ENCODE peak calls at places on chromosomes 5 and 9, in nine cellular contexts. L, D, W, B, H, N, A, U and J are unnamed samples.

GRCh38 chr5:123035320-123035949 is 1.1 kb downstream of the PPIC start:
- DNase-seq in N (peak), H (peak), W (peak), D (peak), U (peak), A (peak), B (peak), L (peak), J (peak)

GRCh38 chr9:113895526-113895925 is 19.4 kb downstream of the ZNF618 start:
- DNase-seq in H (no peak), B (no peak), A (no peak), W (peak), U (no peak), L (no peak), D (no peak), N (no peak), J (peak)

GRCh38 chr9:116007824-116008223 is 145.8 kb upstream of the PAPPA start:
- DNase-seq in B (no peak), L (no peak), N (no peak), D (no peak), W (no peak), H (no peak), A (no peak), U (no peak), J (no peak)

GRCh38 chr9:134896834-134897583 is 16.4 kb downstream of the FCN2 start:
- DNase-seq in U (no peak), D (no peak), B (no peak), L (no peak), N (no peak), W (no peak), H (no peak), A (peak), J (no peak)

GRCh38 chr5:150345716-150346115 is 11.8 kb upstream of the TCOF1 start:
- DNase-seq in H (no peak), N (no peak), B (peak), L (no peak), A (no peak), W (no peak), U (no peak), D (no peak), J (no peak)

GRCh38 chr5:38445374-38446028 is 110.9 kb downstream of the LIFR start:
- DNase-seq in L (no peak), A (no peak), H (no peak), D (no peak), N (peak), W (peak), U (no peak), B (no peak), J (no peak)

GRCh38 chr5:155260798-155261197 is 247.2 kb downstream of the KIF4B start:
- DNase-seq in A (no peak), B (peak), H (no peak), W (no peak), U (peak), N (no peak), L (peak), D (no peak), J (no peak)

GRCh38 chr5:157924931-157925729 is 66.2 kb upstream of the CLINT1 start:
- DNase-seq in L (no peak), H (no peak), D (no peak), W (peak), U (no peak), N (no peak), A (no peak), B (no peak), J (no peak)

GRCh38 chr5:54270326-54270725 is 40.0 kb downstream of the ARL15 start:
- DNase-seq in U (no peak), D (no peak), L (no peak), W (no peak), H (no peak), A (no peak), B (no peak), N (no peak), J (no peak)

GRCh38 chr5:137837741-137838389 is 29.8 kb upstream of the MYOT start:
- DNase-seq in U (no peak), D (no peak), A (no peak), H (no peak), L (no peak), N (no peak), B (no peak), W (no peak), J (no peak)

GRCh38 chr5:1405539-1406530 is 39.4 kb downstream of the SLC6A3 start:
- DNase-seq in L (no peak), B (no peak), U (no peak), W (no peak), H (no peak), A (no peak), N (no peak), D (no peak), J (no peak)

GRCh38 chr5:170362102-170362501 is 27.1 kb downstream of the KCNMB1 start:
- DNase-seq in U (no peak), L (no peak), B (no peak), A (no peak), W (no peak), N (peak), H (no peak), D (no peak), J (no peak)

GRCh38 chr5:10420468-10420867 is 21.2 kb upstream of the ROPN1L start:
- DNase-seq in B (no peak), H (no peak), L (no peak), N (no peak), W (no peak), U (no peak), D (no peak), A (no peak), J (no peak)

GRCh38 chr9:137502008-137502913 is 43.1 kb upstream of the NSMF start:
- DNase-seq in L (no peak), U (peak), H (no peak), D (peak), W (no peak), N (peak), B (peak), A (no peak), J (no peak)

GRCh38 chr9:2307480-2307879 is 292.3 kb downstream of the SMARCA2 start:
- DNase-seq in D (peak), H (no peak), A (no peak), B (no peak), L (no peak), W (peak), N (no peak), U (no peak), J (peak)

GRCh38 chr5:61280205-61280604 is 51.9 kb upstream of the ZSWIM6 start:
- DNase-seq in L (peak), H (peak), U (no peak), A (no peak), B (peak), W (peak), D (peak), N (no peak), J (peak)

GRCh38 chr5:32475338-32476097 is 31.0 kb upstream of the ZFR start:
- DNase-seq in D (no peak), N (no peak), W (no peak), B (peak), L (no peak), H (no peak), U (no peak), A (no peak), J (no peak)

GRCh38 chr5:122363623-122364022 is 51.6 kb downstream of the SNCAIP start:
- DNase-seq in N (no peak), B (no peak), U (no peak), D (no peak), L (no peak), H (no peak), W (no peak), A (no peak), J (no peak)

GRCh38 chr5:149426931-149427330 is 47.8 kb upstream of the IL17B start:
- DNase-seq in H (no peak), D (no peak), B (no peak), L (no peak), U (no peak), A (no peak), N (no peak), W (peak), J (no peak)

GRCh38 chr5:122076023-122076422 is 2.0 kb downstream of the LOX start:
- DNase-seq in H (no peak), U (no peak), L (no peak), N (no peak), B (no peak), D (peak), A (no peak), W (peak), J (no peak)

GRCh38 chr5:115068239-115069086 is 101.2 kb downstream of the TRIM36 start:
- DNase-seq in H (no peak), N (peak), L (no peak), W (peak), B (peak), U (no peak), A (no peak), D (no peak), J (peak)

GRCh38 chr5:161167001-161167765 is 315.2 kb upstream of the ATP10B start:
- DNase-seq in L (no peak), A (no peak), B (no peak), N (peak), D (no peak), U (no peak), H (no peak), W (no peak), J (no peak)

GRCh38 chr9:131696163-131696439 is 43.8 kb downstream of the RAPGEF1 start:
- DNase-seq in H (no peak), N (no peak), L (no peak), D (no peak), B (no peak), W (no peak), U (no peak), A (no peak), J (no peak)

GRCh38 chr9:14400658-14400995 is 86.7 kb upstream of the NFIB start:
- DNase-seq in U (peak), W (peak), A (no peak), L (peak), D (peak), H (no peak), B (peak), N (no peak), J (peak)

GRCh38 chr9:88742483-88742882 is 207.5 kb downstream of the NXNL2 start:
- DNase-seq in A (no peak), H (no peak), W (peak), D (peak), N (no peak), U (no peak), L (peak), B (no peak), J (peak)

GRCh38 chr9:35960029-35960655 is 2.2 kb upstream of the OR2S2 start:
- DNase-seq in N (no peak), U (no peak), L (no peak), A (no peak), D (peak), H (no peak), W (no peak), B (no peak), J (peak)